ENCODE peak calls at places on chromosome 13, in eight cellular contexts. H is body of pancreas, Y is pancreas, S is tibial nerve, I is keratinocyte, X is cardiac muscle cell, F is thoracic aorta, K is neural progenitor cell. E is an unnamed sample.

GRCh38 chr13:61162636-61163035 is 253.0 kb downstream of the PCDH20 start:
- DNase-seq in H (no peak), Y (no peak), S (no peak), I (no peak), X (no peak), F (no peak), K (no peak), E (no peak)

GRCh38 chr13:87122551-87122950 is 548.6 kb upstream of the SLITRK5 start:
- DNase-seq in H (no peak), Y (no peak), S (no peak), I (no peak), X (no peak), F (no peak), K (no peak), E (no peak)

GRCh38 chr13:60969659-60970058 is 446.0 kb downstream of the PCDH20 start:
- DNase-seq in H (no peak), Y (no peak), S (no peak), I (no peak), X (no peak), F (no peak), K (no peak), E (no peak)

GRCh38 chr13:85492283-85492682 is 306.9 kb downstream of the SLITRK6 start:
- DNase-seq in H (no peak), Y (no peak), S (no peak), I (no peak), X (peak; percentile 23), F (no peak), K (no peak), E (no peak)

GRCh38 chr13:21668665-21669599 is 1.9 kb upstream of the FGF9 start:
- DNase-seq in H (peak; percentile 18), Y (no peak), S (no peak), I (no peak), X (peak; percentile 57), F (no peak), K (peak; percentile 60), E (no peak)

GRCh38 chr13:27130223-27131015 is 41.2 kb downstream of the USP12 start:
- DNase-seq in H (no peak), Y (no peak), S (peak; percentile 5), I (no peak), X (no peak), F (no peak), K (no peak), E (no peak)

GRCh38 chr13:91017031-91017668 is 330.3 kb upstream of the MIR17HG start:
- DNase-seq in H (peak; percentile 57), Y (peak; percentile 9), S (no peak), I (no peak), X (peak; percentile 50), F (no peak), K (peak; percentile 66), E (no peak)

GRCh38 chr13:111228262-111229144 is 91.9 kb upstream of the TEX29 start:
- DNase-seq in H (no peak), Y (no peak), S (no peak), I (no peak), X (no peak), F (peak; percentile 67), K (no peak), E (no peak)

GRCh38 chr13:70311175-70311574 is 202.9 kb upstream of the KLHL1 start:
- DNase-seq in H (no peak), Y (no peak), S (no peak), I (no peak), X (no peak), F (no peak), K (no peak), E (no peak)

GRCh38 chr13:64540468-64540867 is 2689.7 kb downstream of the PCDH9 start:
- DNase-seq in H (no peak), Y (no peak), S (no peak), I (no peak), X (no peak), F (no peak), K (no peak), E (no peak)

GRCh38 chr13:29571876-29572570 is 23.5 kb downstream of the SLC7A1 start:
- DNase-seq in H (no peak), Y (no peak), S (no peak), I (no peak), X (no peak), F (no peak), K (no peak), E (no peak)

DNA sequence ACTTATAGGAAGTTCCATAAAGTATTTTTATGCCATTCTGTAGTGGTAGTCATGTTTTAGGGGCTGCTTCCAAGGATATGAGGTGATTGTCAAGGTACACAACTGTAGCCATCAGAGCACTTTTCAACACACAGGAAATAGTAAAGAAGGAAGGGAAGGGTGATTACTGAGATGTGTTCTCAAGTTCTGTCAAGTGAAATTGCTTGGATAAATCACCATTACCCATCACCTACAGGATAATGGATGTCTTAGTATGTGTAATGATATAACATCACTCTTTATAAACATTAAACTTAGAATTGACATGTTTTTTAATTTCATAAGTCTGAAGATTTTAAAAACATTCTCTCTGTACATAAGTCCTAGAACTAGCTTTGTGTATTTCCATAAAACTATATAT is 487.9 kb downstream of the DCT start:
- DNase-seq in H (no peak), Y (no peak), S (no peak), I (no peak), X (no peak), F (no peak), K (no peak), E (no peak)
- H3K27ac ChIP-seq in H (no peak overlapping the region), Y (no peak overlapping the region), S (no peak overlapping the region), I (no peak overlapping the region), X (no peak overlapping the region), F (no peak overlapping the region), K (no peak overlapping the region), E (no peak overlapping the region)

GRCh38 chr13:50115695-50116094 is 100.5 kb downstream of the KCNRG start:
- DNase-seq in H (no peak), Y (no peak), S (no peak), I (no peak), X (no peak), F (no peak), K (no peak), E (no peak)

GRCh38 chr13:50119593-50119992 is 104.3 kb downstream of the KCNRG start:
- DNase-seq in H (no peak), Y (no peak), S (no peak), I (no peak), X (peak; percentile 19), F (no peak), K (no peak), E (no peak)

GRCh38 chr13:50122465-50122864 is 107.2 kb downstream of the KCNRG start:
- DNase-seq in H (no peak), Y (no peak), S (no peak), I (no peak), X (no peak), F (no peak), K (peak; percentile 13), E (no peak)

GRCh38 chr13:50116430-50116973 is 101.3 kb downstream of the KCNRG start:
- DNase-seq in H (no peak), Y (no peak), S (no peak), I (no peak), X (no peak), F (no peak), K (no peak), E (no peak)
- H3K27ac ChIP-seq in H (no peak overlapping the region), Y (no peak overlapping the region), S (no peak overlapping the region), I (no peak overlapping the region), X (no peak overlapping the region), F (no peak overlapping the region), K (no peak overlapping the region), E (no peak overlapping the region)

DNA sequence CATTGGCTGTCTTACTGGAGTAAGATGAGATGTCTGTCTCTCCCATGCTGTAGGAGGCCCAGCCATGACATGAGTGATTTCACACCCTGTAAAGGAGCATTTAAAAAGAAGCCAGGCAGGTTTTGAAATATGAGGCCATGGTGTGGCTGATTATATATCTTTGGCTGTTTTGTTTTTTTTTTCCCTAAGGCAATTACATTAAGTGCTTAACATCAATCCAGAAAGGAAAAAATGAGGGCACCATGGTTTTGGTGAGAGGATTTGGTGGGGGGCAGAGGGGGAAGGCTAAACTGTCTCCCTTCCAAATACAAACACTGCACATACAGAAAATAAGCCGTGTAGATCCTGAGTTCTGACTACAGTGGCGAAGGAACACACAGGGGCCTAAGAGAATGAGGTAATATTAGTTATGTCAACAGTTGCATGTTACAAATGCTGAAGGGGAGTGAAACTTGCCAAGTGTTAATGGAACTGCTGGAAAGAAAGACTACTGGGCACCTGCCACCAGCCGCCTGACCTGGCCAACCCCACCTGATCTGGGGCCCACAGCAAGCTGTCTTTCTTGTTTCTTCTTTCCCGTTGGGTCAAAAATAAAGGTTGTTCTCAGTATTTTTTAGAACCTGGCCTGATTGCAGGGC is 183.7 kb upstream of the TSC22D1 start:
- DNase-seq in H (peak; percentile 83), Y (peak; percentile 85), S (no peak), I (no peak), X (no peak), F (no peak), K (no peak), E (no peak)
- H3K27ac ChIP-seq in H (peak overlapping the region; percentile 94), Y (peak overlapping the region; percentile 89), S (no peak overlapping the region), I (peak overlapping the region; percentile 91), X (no peak overlapping the region), F (peak overlapping the region; percentile 10), K (no peak overlapping the region), E (peak overlapping the region; percentile 97)

GRCh38 chr13:44331446-44331845 is 42.2 kb upstream of the SERP2 start:
- DNase-seq in H (no peak), Y (no peak), S (no peak), I (no peak), X (no peak), F (no peak), K (no peak), E (no peak)

GRCh38 chr13:44333950-44334675 is 39.5 kb upstream of the SERP2 start:
- DNase-seq in H (no peak), Y (no peak), S (no peak), I (no peak), X (no peak), F (no peak), K (no peak), E (no peak)

GRCh38 chr13:44329909-44330545 is 43.6 kb upstream of the SERP2 start:
- DNase-seq in H (no peak), Y (no peak), S (no peak), I (no peak), X (no peak), F (no peak), K (no peak), E (no peak)

GRCh38 chr13:44334751-44335150 is 38.9 kb upstream of the SERP2 start:
- DNase-seq in H (no peak), Y (no peak), S (no peak), I (no peak), X (peak; percentile 52), F (no peak), K (peak; percentile 8), E (no peak)

DNA sequence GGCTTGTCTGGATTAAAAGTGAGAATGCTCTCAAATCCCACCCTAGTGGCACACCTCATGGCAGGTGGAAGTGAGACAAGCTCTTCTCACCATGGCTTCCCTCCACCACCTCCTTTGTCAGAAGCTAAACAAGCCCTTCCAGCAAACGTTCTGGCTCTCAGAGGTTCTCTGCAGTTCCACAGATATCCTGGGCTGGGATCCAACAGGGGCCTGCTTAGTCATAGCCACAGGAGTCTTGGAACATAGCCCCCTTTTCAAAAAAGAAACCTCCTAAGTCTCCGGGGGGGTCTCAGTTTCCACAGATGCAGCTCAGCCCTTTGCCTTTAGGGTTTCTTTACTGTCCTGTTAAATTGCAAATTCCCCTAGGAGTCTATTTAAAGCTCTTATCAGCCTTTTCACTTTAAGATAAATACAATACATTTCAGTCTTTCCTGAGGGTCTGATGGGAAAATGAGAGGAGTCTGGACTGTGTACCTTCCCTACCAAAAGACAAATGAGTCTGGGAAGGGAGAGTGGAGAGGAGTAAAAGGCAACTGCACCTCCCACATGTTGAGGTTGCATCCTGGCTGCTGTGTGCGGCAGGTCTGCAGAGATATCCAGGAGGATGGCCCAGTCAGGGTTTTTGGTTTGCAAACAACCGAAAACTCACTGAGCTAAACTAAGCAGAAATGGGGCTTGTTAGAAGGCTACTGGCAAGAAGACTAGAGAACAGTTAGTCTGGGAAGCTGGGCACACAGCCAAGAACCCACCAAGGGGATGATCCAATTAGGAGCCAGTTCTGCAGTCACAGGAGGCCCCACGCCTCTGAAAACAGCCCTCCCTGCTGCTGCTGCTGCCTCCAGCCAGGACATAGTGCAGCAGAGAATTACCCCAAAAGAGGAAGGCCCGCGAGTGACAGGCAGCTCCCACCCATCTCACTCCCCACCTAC is 41.4 kb upstream of the SERP2 start:
- DNase-seq in H (no peak), Y (peak; percentile 6), S (peak; percentile 67), I (no peak), X (peak; percentile 81), F (peak; percentile 71), K (peak; percentile 31), E (no peak)
- H3K27ac ChIP-seq in H (no peak overlapping the region), Y (no peak overlapping the region), S (no peak overlapping the region), I (no peak overlapping the region), X (peak overlapping the region; percentile 89), F (peak overlapping the region; percentile 39), K (no peak overlapping the region), E (no peak overlapping the region)

E was measured in epithelial cell of prostate.